ENCODE peak calls at places on chromosomes 3 and 15, in seven cellular contexts. S is psoas muscle, L is colonic mucosa, I is upper lobe of right lung, O is body of pancreas, K is A549, F is lower leg skin. A is an unnamed sample.

GRCh38 chr3:43505351-43505750 is 116.5 kb downstream of the ANO10 start:
- DNase-seq in K (no peak), S (no peak), I (no peak), O (no peak), F (no peak), L (no peak), A (no peak)

GRCh38 chr15:58475573-58476524 is 44.1 kb downstream of the LIPC start:
- DNase-seq in L (no peak), I (peak), K (no peak), F (peak), S (no peak), O (peak), A (no peak)

GRCh38 chr3:55910543-55910942 is 423.4 kb upstream of the WNT5A start:
- DNase-seq in O (no peak), S (no peak), K (no peak), I (no peak), F (no peak), L (no peak), A (no peak)

GRCh38 chr3:155809181-155809580 is 3.1 kb upstream of the C3orf33 start:
- DNase-seq in F (no peak), L (no peak), S (no peak), O (no peak), I (no peak), K (no peak), A (no peak)

GRCh38 chr3:189123595-189124387 is 48.0 kb upstream of the TPRG1 start:
- DNase-seq in K (no peak), I (no peak), F (no peak), L (no peak), O (peak), S (peak), A (peak)

GRCh38 chr3:32614956-32615355 is 44.3 kb upstream of the DYNC1LI1 start:
- DNase-seq in I (no peak), O (no peak), K (no peak), F (no peak), L (no peak), S (no peak), A (no peak)

GRCh38 chr3:113436794-113437193 is 4.5 kb downstream of the CFAP44 start:
- DNase-seq in L (no peak), I (no peak), S (no peak), F (no peak), K (no peak), O (no peak), A (no peak)

GRCh38 chr3:163196815-163197214 is 1700.2 kb downstream of the OTOL1 start:
- DNase-seq in S (no peak), O (no peak), I (no peak), L (no peak), F (no peak), K (no peak), A (no peak)

GRCh38 chr3:32733631-32734229 is 48.7 kb downstream of the CNOT10 start:
- DNase-seq in K (peak), F (no peak), O (no peak), S (no peak), L (no peak), I (no peak), A (no peak)

GRCh38 chr15:96234109-96234892 is 96.2 kb upstream of the NR2F2 start:
- DNase-seq in O (no peak), I (no peak), F (no peak), K (no peak), L (no peak), S (no peak), A (no peak)

GRCh38 chr3:176172430-176172954 is 1024.8 kb downstream of the TBL1XR1 start:
- DNase-seq in I (no peak), F (no peak), S (no peak), K (no peak), O (no peak), L (no peak), A (no peak)

GRCh38 chr3:115922681-115923347 is 299.5 kb downstream of the GAP43 start:
- DNase-seq in O (no peak), S (no peak), I (no peak), F (no peak), L (no peak), K (no peak), A (peak)

GRCh38 chr15:84588053-84588874 is 12.5 kb upstream of the ZSCAN2 start:
- DNase-seq in I (peak), O (peak), L (peak), F (peak), K (peak), S (peak), A (peak)
- H3K4me3 ChIP-seq in I (peak), O (peak), L (peak), F (no peak), K (peak), S (peak), A (peak)

GRCh38 chr3:60325610-60326181 is 925.6 kb downstream of the FHIT start:
- DNase-seq in K (no peak), L (peak), S (no peak), I (no peak), O (no peak), F (no peak), A (no peak)

GRCh38 chr3:60323651-60324050 is 927.6 kb downstream of the FHIT start:
- DNase-seq in I (no peak), K (no peak), L (no peak), S (no peak), O (no peak), F (no peak), A (no peak)

GRCh38 chr3:60319179-60319858 is 931.9 kb downstream of the FHIT start:
- DNase-seq in S (no peak), K (no peak), L (no peak), F (no peak), O (no peak), I (no peak), A (no peak)

GRCh38 chr3:60322334-60322856 is 928.9 kb downstream of the FHIT start:
- DNase-seq in I (no peak), F (no peak), K (no peak), L (no peak), O (no peak), S (no peak), A (no peak)

GRCh38 chr3:60323180-60323579 is 928.1 kb downstream of the FHIT start:
- DNase-seq in I (no peak), L (no peak), K (no peak), O (no peak), S (no peak), F (no peak), A (no peak)
- TF ChIP-seq CTCF in I (no peak), L (no peak), K (no peak), O (no peak), S (no peak), F (no peak), A (no peak)

GRCh38 chr15:51620647-51621046 is 1.9 kb downstream of the DMXL2 start:
- DNase-seq in O (no peak), K (no peak), I (no peak), F (no peak), S (no peak), L (no peak), A (no peak)
- H3K4me3 ChIP-seq in O (no peak), K (peak), I (peak), F (no peak), S (no peak), L (no peak), A (no peak)

GRCh38 chr3:126487151-126487771 is 11.6 kb upstream of the ZXDC start:
- DNase-seq in L (no peak), K (no peak), S (no peak), O (peak), I (no peak), F (no peak), A (no peak)
- TF ChIP-seq CTCF in L (no peak), K (no peak), S (peak), O (no peak), I (peak), F (no peak), A (no peak)

A was measured in LNCaP clone FGC.